ENCODE peak calls at places on chromosomes 2 and 18, in ten cellular contexts. One of them, this sample, is unnamed.

GRCh38 chr2:167406558-167406957 is 518.3 kb downstream of the XIRP2 start:
- DNase-seq in Jurkat, Clone E6-1: no peak
- DNase-seq in tibial artery: no peak
- DNase-seq in SJCRH30: peak
- DNase-seq in mammary epithelial cell: no peak
- DNase-seq in H7: peak
- DNase-seq in lower lobe of right lung: no peak
- DNase-seq in A549: no peak
- DNase-seq in right lobe of liver: no peak
- DNase-seq in fibroblast of lung: no peak
- DNase-seq in this sample: peak

GRCh38 chr2:31694444-31694843 is 113.7 kb upstream of the SRD5A2 start:
- DNase-seq in Jurkat, Clone E6-1: no peak
- DNase-seq in tibial artery: no peak
- DNase-seq in SJCRH30: peak
- DNase-seq in mammary epithelial cell: peak
- DNase-seq in H7: no peak
- DNase-seq in lower lobe of right lung: no peak
- DNase-seq in A549: peak
- DNase-seq in right lobe of liver: no peak
- DNase-seq in fibroblast of lung: peak
- DNase-seq in this sample: no peak

GRCh38 chr2:231554748-231555545 is 24.7 kb upstream of the NMUR1 start:
- DNase-seq in Jurkat, Clone E6-1: no peak
- DNase-seq in tibial artery: peak
- DNase-seq in SJCRH30: peak
- DNase-seq in mammary epithelial cell: no peak
- DNase-seq in H7: no peak
- DNase-seq in lower lobe of right lung: peak
- DNase-seq in A549: peak
- DNase-seq in right lobe of liver: peak
- DNase-seq in fibroblast of lung: peak
- DNase-seq in this sample: no peak

GRCh38 chr2:127638361-127639110 is 7.4 kb upstream of the GPR17 start:
- DNase-seq in Jurkat, Clone E6-1: no peak
- DNase-seq in tibial artery: no peak
- DNase-seq in SJCRH30: no peak
- DNase-seq in mammary epithelial cell: no peak
- DNase-seq in H7: peak
- DNase-seq in lower lobe of right lung: no peak
- DNase-seq in A549: no peak
- DNase-seq in right lobe of liver: no peak
- DNase-seq in fibroblast of lung: no peak
- DNase-seq in this sample: peak

GRCh38 chr2:65175894-65176527 is 46.1 kb upstream of the RAB1A start:
- DNase-seq in Jurkat, Clone E6-1: no peak
- DNase-seq in tibial artery: no peak
- DNase-seq in SJCRH30: no peak
- DNase-seq in mammary epithelial cell: no peak
- DNase-seq in H7: no peak
- DNase-seq in lower lobe of right lung: no peak
- DNase-seq in A549: no peak
- DNase-seq in right lobe of liver: no peak
- DNase-seq in fibroblast of lung: peak
- DNase-seq in this sample: no peak

GRCh38 chr2:209471037-209471436 is 47.2 kb downstream of the MAP2 start:
- DNase-seq in Jurkat, Clone E6-1: no peak
- DNase-seq in tibial artery: no peak
- DNase-seq in SJCRH30: no peak
- DNase-seq in mammary epithelial cell: peak
- DNase-seq in H7: no peak
- DNase-seq in lower lobe of right lung: no peak
- DNase-seq in A549: no peak
- DNase-seq in right lobe of liver: no peak
- DNase-seq in fibroblast of lung: peak
- DNase-seq in this sample: peak

GRCh38 chr2:189601043-189601442 is 20.5 kb upstream of the SLC40A1 start:
- DNase-seq in Jurkat, Clone E6-1: no peak
- DNase-seq in tibial artery: no peak
- DNase-seq in SJCRH30: peak
- DNase-seq in mammary epithelial cell: peak
- DNase-seq in H7: no peak
- DNase-seq in lower lobe of right lung: no peak
- DNase-seq in A549: peak
- DNase-seq in right lobe of liver: no peak
- DNase-seq in fibroblast of lung: no peak
- DNase-seq in this sample: peak

GRCh38 chr18:32122039-32122438 is 30.4 kb downstream of the RNF138 start:
- DNase-seq in Jurkat, Clone E6-1: no peak
- DNase-seq in tibial artery: no peak
- DNase-seq in SJCRH30: no peak
- DNase-seq in mammary epithelial cell: no peak
- DNase-seq in H7: no peak
- DNase-seq in lower lobe of right lung: no peak
- DNase-seq in A549: no peak
- DNase-seq in right lobe of liver: no peak
- DNase-seq in fibroblast of lung: no peak
- DNase-seq in this sample: no peak

GRCh38 chr2:37711308-37711731 is 39.9 kb upstream of the CDC42EP3 start:
- DNase-seq in Jurkat, Clone E6-1: peak
- DNase-seq in tibial artery: no peak
- DNase-seq in SJCRH30: peak
- DNase-seq in mammary epithelial cell: peak
- DNase-seq in H7: peak
- DNase-seq in lower lobe of right lung: peak
- DNase-seq in A549: peak
- DNase-seq in right lobe of liver: no peak
- DNase-seq in fibroblast of lung: peak
- DNase-seq in this sample: peak

GRCh38 chr2:136531731-136532130 is 233.6 kb upstream of the THSD7B start:
- DNase-seq in Jurkat, Clone E6-1: no peak
- DNase-seq in tibial artery: no peak
- DNase-seq in SJCRH30: no peak
- DNase-seq in mammary epithelial cell: no peak
- DNase-seq in H7: no peak
- DNase-seq in lower lobe of right lung: no peak
- DNase-seq in A549: no peak
- DNase-seq in right lobe of liver: no peak
- DNase-seq in fibroblast of lung: no peak
- DNase-seq in this sample: no peak

GRCh38 chr18:67615876-67616275 is 99.4 kb upstream of the DSEL start:
- DNase-seq in Jurkat, Clone E6-1: no peak
- DNase-seq in tibial artery: no peak
- DNase-seq in SJCRH30: no peak
- DNase-seq in mammary epithelial cell: no peak
- DNase-seq in H7: no peak
- DNase-seq in lower lobe of right lung: no peak
- DNase-seq in A549: no peak
- DNase-seq in right lobe of liver: no peak
- DNase-seq in fibroblast of lung: no peak
- DNase-seq in this sample: no peak

DNA sequence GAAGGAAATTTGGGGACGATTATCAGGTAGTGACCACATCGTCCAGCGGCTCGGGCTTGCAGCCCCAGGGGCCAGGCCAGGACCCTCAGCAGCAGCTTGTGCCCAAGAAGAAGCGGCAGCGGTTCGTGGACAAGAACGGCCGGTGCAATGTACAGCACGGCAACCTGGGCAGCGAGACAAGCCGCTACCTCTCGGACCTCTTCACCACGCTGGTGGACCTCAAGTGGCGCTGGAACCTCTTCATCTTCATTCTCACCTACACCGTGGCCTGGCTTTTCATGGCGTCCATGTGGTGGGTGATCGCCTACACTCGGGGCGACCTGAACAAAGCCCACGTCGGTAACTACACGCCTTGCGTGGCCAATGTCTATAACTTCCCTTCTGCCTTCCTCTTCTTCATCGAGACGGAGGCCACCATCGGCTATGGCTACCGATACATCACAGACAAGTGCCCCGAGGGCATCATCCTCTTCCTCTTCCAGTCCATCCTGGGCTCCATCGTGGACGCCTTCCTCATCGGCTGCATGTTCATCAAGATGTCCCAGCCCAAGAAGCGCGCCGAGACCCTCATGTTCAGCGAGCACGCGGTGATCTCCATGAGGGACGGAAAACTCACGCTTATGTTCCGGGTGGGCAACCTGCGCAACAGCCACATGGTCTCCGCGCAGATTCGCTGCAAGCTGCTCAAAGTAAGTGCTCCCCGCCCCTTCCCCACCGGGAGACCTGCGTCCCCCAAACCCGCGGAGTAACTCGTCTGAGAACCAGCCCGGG is 479 bp downstream of the KCNJ3 start:
- DNase-seq in Jurkat, Clone E6-1: no peak
- DNase-seq in tibial artery: peak
- DNase-seq in SJCRH30: no peak
- DNase-seq in mammary epithelial cell: no peak
- DNase-seq in H7: no peak
- DNase-seq in lower lobe of right lung: no peak
- DNase-seq in A549: no peak
- DNase-seq in right lobe of liver: peak
- DNase-seq in fibroblast of lung: no peak
- DNase-seq in this sample: no peak
- H3K4me3 ChIP-seq in Jurkat, Clone E6-1: no peak
- H3K4me3 ChIP-seq in tibial artery: peak
- H3K4me3 ChIP-seq in SJCRH30: no peak
- H3K4me3 ChIP-seq in mammary epithelial cell: no peak
- H3K4me3 ChIP-seq in H7: peak
- H3K4me3 ChIP-seq in lower lobe of right lung: peak
- H3K4me3 ChIP-seq in A549: peak
- H3K4me3 ChIP-seq in right lobe of liver: peak
- H3K4me3 ChIP-seq in fibroblast of lung: no peak
- H3K4me3 ChIP-seq in this sample: no peak

DNA sequence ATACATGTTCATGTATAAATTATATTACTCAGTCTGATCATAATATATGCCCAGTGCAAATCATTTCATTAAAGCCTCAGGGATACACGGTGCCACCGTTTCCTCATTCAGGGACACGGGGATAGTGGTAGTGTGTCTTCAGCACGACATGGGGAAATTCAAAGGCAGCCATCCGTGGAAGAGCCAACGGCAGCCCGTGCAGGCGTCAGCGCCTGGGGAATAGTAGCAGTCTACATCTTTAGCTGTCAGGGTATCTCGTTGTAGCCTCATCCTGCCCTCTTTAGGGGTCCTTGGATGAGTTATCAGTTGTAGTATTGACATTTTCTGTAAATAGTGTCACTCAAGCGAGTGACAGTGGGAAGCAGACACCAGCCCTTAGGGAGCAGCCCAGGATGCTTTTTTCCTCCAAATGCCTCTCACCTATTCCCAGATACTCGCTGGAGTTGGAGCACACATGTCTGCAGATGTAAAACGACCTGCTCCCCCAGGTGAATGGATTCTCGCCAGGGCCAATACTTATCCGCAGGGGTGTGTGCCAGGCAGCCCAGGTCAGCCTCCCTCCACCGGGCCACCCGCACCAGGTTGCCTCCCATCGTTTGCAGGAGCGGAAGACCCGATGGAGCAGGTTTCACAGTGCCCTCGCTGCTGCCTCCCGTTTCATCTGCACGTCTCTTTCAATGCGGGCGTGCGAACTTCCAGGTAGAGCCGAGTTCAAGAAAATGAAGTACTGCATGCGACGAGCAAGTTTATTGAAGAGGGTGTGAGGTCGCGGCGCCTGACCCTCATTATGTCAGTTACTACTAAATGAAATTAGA is 41.0 kb downstream of the AGAP1 start:
- DNase-seq in Jurkat, Clone E6-1: no peak
- DNase-seq in tibial artery: no peak
- DNase-seq in SJCRH30: no peak
- DNase-seq in mammary epithelial cell: no peak
- DNase-seq in H7: no peak
- DNase-seq in lower lobe of right lung: no peak
- DNase-seq in A549: no peak
- DNase-seq in right lobe of liver: peak
- DNase-seq in fibroblast of lung: no peak
- DNase-seq in this sample: no peak
- H3K4me3 ChIP-seq in Jurkat, Clone E6-1: no peak
- H3K4me3 ChIP-seq in tibial artery: no peak
- H3K4me3 ChIP-seq in SJCRH30: no peak
- H3K4me3 ChIP-seq in mammary epithelial cell: no peak
- H3K4me3 ChIP-seq in H7: no peak
- H3K4me3 ChIP-seq in lower lobe of right lung: no peak
- H3K4me3 ChIP-seq in A549: no peak
- H3K4me3 ChIP-seq in right lobe of liver: no peak
- H3K4me3 ChIP-seq in fibroblast of lung: no peak
- H3K4me3 ChIP-seq in this sample: no peak

GRCh38 chr2:159199751-159200465 is 86.6 kb downstream of the WDSUB1 start:
- DNase-seq in Jurkat, Clone E6-1: no peak
- DNase-seq in tibial artery: no peak
- DNase-seq in SJCRH30: no peak
- DNase-seq in mammary epithelial cell: no peak
- DNase-seq in H7: no peak
- DNase-seq in lower lobe of right lung: no peak
- DNase-seq in A549: no peak
- DNase-seq in right lobe of liver: no peak
- DNase-seq in fibroblast of lung: no peak
- DNase-seq in this sample: no peak

GRCh38 chr2:159201321-159202063 is 85.0 kb downstream of the WDSUB1 start:
- DNase-seq in Jurkat, Clone E6-1: no peak
- DNase-seq in tibial artery: no peak
- DNase-seq in SJCRH30: no peak
- DNase-seq in mammary epithelial cell: no peak
- DNase-seq in H7: no peak
- DNase-seq in lower lobe of right lung: no peak
- DNase-seq in A549: no peak
- DNase-seq in right lobe of liver: no peak
- DNase-seq in fibroblast of lung: peak
- DNase-seq in this sample: no peak

GRCh38 chr2:159204381-159204780 is 82.1 kb downstream of the WDSUB1 start:
- DNase-seq in Jurkat, Clone E6-1: no peak
- DNase-seq in tibial artery: no peak
- DNase-seq in SJCRH30: no peak
- DNase-seq in mammary epithelial cell: no peak
- DNase-seq in H7: no peak
- DNase-seq in lower lobe of right lung: no peak
- DNase-seq in A549: no peak
- DNase-seq in right lobe of liver: no peak
- DNase-seq in fibroblast of lung: no peak
- DNase-seq in this sample: no peak

GRCh38 chr2:159200498-159200897 is 86.0 kb downstream of the WDSUB1 start:
- DNase-seq in Jurkat, Clone E6-1: no peak
- DNase-seq in tibial artery: no peak
- DNase-seq in SJCRH30: peak
- DNase-seq in mammary epithelial cell: no peak
- DNase-seq in H7: no peak
- DNase-seq in lower lobe of right lung: no peak
- DNase-seq in A549: no peak
- DNase-seq in right lobe of liver: no peak
- DNase-seq in fibroblast of lung: peak
- DNase-seq in this sample: no peak

GRCh38 chr2:159202568-159203071 is 83.9 kb downstream of the WDSUB1 start:
- DNase-seq in Jurkat, Clone E6-1: no peak
- DNase-seq in tibial artery: peak
- DNase-seq in SJCRH30: peak
- DNase-seq in mammary epithelial cell: peak
- DNase-seq in H7: no peak
- DNase-seq in lower lobe of right lung: no peak
- DNase-seq in A549: peak
- DNase-seq in right lobe of liver: no peak
- DNase-seq in fibroblast of lung: peak
- DNase-seq in this sample: peak
- H3K4me3 ChIP-seq in Jurkat, Clone E6-1: no peak
- H3K4me3 ChIP-seq in tibial artery: no peak
- H3K4me3 ChIP-seq in SJCRH30: no peak
- H3K4me3 ChIP-seq in mammary epithelial cell: no peak
- H3K4me3 ChIP-seq in H7: no peak
- H3K4me3 ChIP-seq in lower lobe of right lung: no peak
- H3K4me3 ChIP-seq in A549: no peak
- H3K4me3 ChIP-seq in right lobe of liver: no peak
- H3K4me3 ChIP-seq in fibroblast of lung: no peak
- H3K4me3 ChIP-seq in this sample: no peak

GRCh38 chr2:115596659-115597375 is 1154.4 kb downstream of the DPP10 start:
- DNase-seq in Jurkat, Clone E6-1: no peak
- DNase-seq in tibial artery: no peak
- DNase-seq in SJCRH30: no peak
- DNase-seq in mammary epithelial cell: no peak
- DNase-seq in H7: peak
- DNase-seq in lower lobe of right lung: no peak
- DNase-seq in A549: no peak
- DNase-seq in right lobe of liver: no peak
- DNase-seq in fibroblast of lung: no peak
- DNase-seq in this sample: no peak
- H3K4me3 ChIP-seq in Jurkat, Clone E6-1: no peak
- H3K4me3 ChIP-seq in tibial artery: no peak
- H3K4me3 ChIP-seq in SJCRH30: no peak
- H3K4me3 ChIP-seq in mammary epithelial cell: no peak
- H3K4me3 ChIP-seq in H7: no peak
- H3K4me3 ChIP-seq in lower lobe of right lung: no peak
- H3K4me3 ChIP-seq in A549: no peak
- H3K4me3 ChIP-seq in right lobe of liver: no peak
- H3K4me3 ChIP-seq in fibroblast of lung: no peak
- H3K4me3 ChIP-seq in this sample: no peak